ENCODE peak calls at places on chromosomes 16 and 17, in seven cellular contexts. K, Z, G, J, N, Y and A are unnamed samples.
A peak's percentile ranks its signal among the peaks of the same experiment; 100 is the strongest.

GRCh38 chr16:85755929-85756768 is 5.3 kb upstream of the C16orf74 start:
- DNase-seq in K (no peak), Z (no peak), G (no peak), J (no peak), N (no peak), Y (no peak), A (peak; percentile 45)

GRCh38 chr17:43905985-43906852 is 1.1 kb downstream of the MPP2 start:
- DNase-seq in K (no peak), Z (peak; percentile 74), G (no peak), J (peak; percentile 90), N (peak; percentile 56), Y (no peak), A (peak; percentile 44)

GRCh38 chr16:56424791-56425438 is 430 bp downstream of the AMFR start:
- DNase-seq in K (no peak), Z (no peak), G (peak; percentile 21), J (peak; percentile 79), N (peak; percentile 15), Y (peak; percentile 31), A (no peak)

GRCh38 chr17:17362531-17362930 is 59.4 kb downstream of the NT5M start:
- DNase-seq in K (no peak), Z (no peak), G (no peak), J (peak; percentile 34), N (no peak), Y (no peak), A (no peak)

GRCh38 chr17:78117027-78117981 is 11.3 kb downstream of the TMC6 start:
- DNase-seq in K (no peak), Z (no peak), G (no peak), J (peak; percentile 85), N (no peak), Y (no peak), A (no peak)

GRCh38 chr16:54690710-54691109 is 240.0 kb upstream of the IRX5 start:
- DNase-seq in K (no peak), Z (no peak), G (no peak), J (no peak), N (no peak), Y (no peak), A (no peak)

GRCh38 chr16:66603537-66604375 is 748 bp upstream of the CMTM3 start:
- DNase-seq in K (peak; percentile 60), Z (no peak), G (peak; percentile 66), J (peak; percentile 69), N (peak; percentile 70), Y (peak; percentile 60), A (peak; percentile 68)

GRCh38 chr16:11780988-11781680 is 15.9 kb downstream of the ZC3H7A start:
- DNase-seq in K (no peak), Z (no peak), G (no peak), J (no peak), N (peak; percentile 49), Y (no peak), A (no peak)

GRCh38 chr16:68762996-68763756 is 26.1 kb downstream of the CDH1 start:
- DNase-seq in K (no peak), Z (no peak), G (no peak), J (no peak), N (peak; percentile 37), Y (no peak), A (peak; percentile 55)

GRCh38 chr17:49581645-49581992 is 5.9 kb downstream of the NXPH3 start:
- DNase-seq in K (no peak), Z (no peak), G (no peak), J (no peak), N (no peak), Y (no peak), A (no peak)

GRCh38 chr16:69410285-69410990 is 14.0 kb upstream of the CYB5B start:
- DNase-seq in K (no peak), Z (no peak), G (no peak), J (no peak), N (peak; percentile 80), Y (no peak), A (peak; percentile 86)

GRCh38 chr16:81697321-81697885 is 81.7 kb upstream of the PLCG2 start:
- DNase-seq in K (peak; percentile 1), Z (no peak), G (no peak), J (peak; percentile 86), N (peak; percentile 61), Y (no peak), A (peak; percentile 32)

GRCh38 chr17:56297142-56297541 is 143.9 kb downstream of the ANKFN1 start:
- DNase-seq in K (peak; percentile 31), Z (no peak), G (no peak), J (no peak), N (no peak), Y (no peak), A (peak; percentile 35)

GRCh38 chr17:1947229-1947742 is 77.8 kb downstream of the RTN4RL1 start:
- DNase-seq in K (no peak), Z (no peak), G (no peak), J (no peak), N (no peak), Y (no peak), A (no peak)

GRCh38 chr17:58316260-58316960 is 12.2 kb downstream of the TSPOAP1 start:
- DNase-seq in K (no peak), Z (no peak), G (peak; percentile 6), J (peak; percentile 52), N (no peak), Y (peak; percentile 6), A (no peak)

GRCh38 chr17:73309727-73310555 is 1.9 kb downstream of the CDC42EP4 start:
- DNase-seq in K (no peak), Z (no peak), G (no peak), J (peak; percentile 83), N (peak; percentile 45), Y (no peak), A (no peak)

GRCh38 chr16:27284865-27285675 is 16.5 kb upstream of the NSMCE1 start:
- DNase-seq in K (no peak), Z (no peak), G (no peak), J (no peak), N (no peak), Y (no peak), A (no peak)

GRCh38 chr17:60372790-60373483 is 19.0 kb downstream of the USP32 start:
- DNase-seq in K (no peak), Z (no peak), G (no peak), J (no peak), N (peak; percentile 39), Y (no peak), A (peak; percentile 80)

GRCh38 chr17:83077411-83077810 is 2.0 kb upstream of the METRNL start:
- DNase-seq in K (no peak), Z (no peak), G (no peak), J (no peak), N (no peak), Y (no peak), A (no peak)

GRCh38 chr16:49528035-49528434 is 154.4 kb downstream of the C16orf78 start:
- DNase-seq in K (no peak), Z (no peak), G (no peak), J (no peak), N (peak; percentile 37), Y (peak; percentile 36), A (peak; percentile 56)

GRCh38 chr17:2929881-2930533 is 133.4 kb downstream of the OR1D5 start:
- DNase-seq in K (no peak), Z (no peak), G (no peak), J (peak; percentile 84), N (peak; percentile 36), Y (no peak), A (no peak)

GRCh38 chr17:12422632-12423031 is 243.1 kb upstream of the MYOCD start:
- DNase-seq in K (no peak), Z (no peak), G (no peak), J (peak; percentile 73), N (no peak), Y (no peak), A (no peak)

GRCh38 chr17:28572294-28573099 is 1.2 kb upstream of the PIGS start:
- DNase-seq in K (no peak), Z (no peak), G (no peak), J (peak; percentile 43), N (no peak), Y (no peak), A (no peak)

GRCh38 chr17:50289268-50289667 is 15.0 kb downstream of the TMEM92 start:
- DNase-seq in K (no peak), Z (no peak), G (no peak), J (no peak), N (peak; percentile 60), Y (no peak), A (no peak)

GRCh38 chr16:30166202-30166902 is 17.1 kb upstream of the CORO1A start:
- DNase-seq in K (peak; percentile 94), Z (no peak), G (no peak), J (no peak), N (no peak), Y (no peak), A (no peak)

GRCh38 chr16:1502092-1503004 is 9.2 kb downstream of the TELO2 start:
- DNase-seq in K (no peak), Z (no peak), G (no peak), J (no peak), N (no peak), Y (no peak), A (no peak)

GRCh38 chr17:51000835-51001638 is 119.6 kb downstream of the SPAG9 start:
- DNase-seq in K (peak; percentile 49), Z (no peak), G (no peak), J (no peak), N (peak; percentile 87), Y (no peak), A (peak; percentile 57)

GRCh38 chr16:105521-105920 is 27.5 kb downstream of the MPG start:
- DNase-seq in K (no peak), Z (no peak), G (no peak), J (no peak), N (no peak), Y (no peak), A (no peak)

GRCh38 chr17:36889955-36890354 is 47.3 kb upstream of the LHX1 start:
- DNase-seq in K (no peak), Z (no peak), G (no peak), J (no peak), N (no peak), Y (no peak), A (no peak)

GRCh38 chr16:87918314-87918713 is 18.0 kb downstream of the CA5A start:
- DNase-seq in K (no peak), Z (no peak), G (no peak), J (peak; percentile 79), N (peak; percentile 8), Y (no peak), A (no peak)

GRCh38 chr17:7885357-7886226 is 3.0 kb upstream of the CHD3 start:
- DNase-seq in K (peak; percentile 23), Z (no peak), G (peak; percentile 24), J (peak; percentile 84), N (peak; percentile 38), Y (no peak), A (no peak)

GRCh38 chr16:84360748-84361147 is 7.6 kb upstream of the ATP2C2 start:
- DNase-seq in K (no peak), Z (no peak), G (no peak), J (no peak), N (no peak), Y (no peak), A (no peak)

GRCh38 chr16:46743232-46743719 is 4.9 kb downstream of the MYLK3 start:
- DNase-seq in K (peak; percentile 56), Z (no peak), G (no peak), J (no peak), N (peak; percentile 82), Y (no peak), A (peak; percentile 35)